ENCODE peak calls at places on chromosomes 3 and 15, in five cellular contexts. E is fibroblast of lung; M is GM12878; F is heart right ventricle; B is CD8-positive, alpha-beta T cell. A is an unnamed sample.

GRCh38 chr3:32435911-32436815 is 44.5 kb downstream of the CMTM7 start:
- DNase-seq in M (no peak), E (no peak), F (no peak), B (no peak), A (no peak)

GRCh38 chr3:45219694-45220093 is 6.4 kb downstream of the TMEM158 start:
- DNase-seq in B (no peak), F (no peak), M (no peak), E (no peak), A (no peak)

GRCh38 chr3:60948488-60948887 is 302.8 kb downstream of the FHIT start:
- DNase-seq in B (no peak), M (no peak), F (no peak), E (peak; percentile 13), A (no peak)

GRCh38 chr3:162332344-162332743 is 835.7 kb downstream of the OTOL1 start:
- DNase-seq in E (no peak), M (no peak), B (no peak), F (no peak), A (no peak)

GRCh38 chr3:56800373-56801150 is 1.2 kb downstream of the ARHGEF3 start:
- DNase-seq in M (no peak), F (no peak), E (peak; percentile 56), B (peak; percentile 31), A (peak; percentile 35)

GRCh38 chr15:77418341-77419049 is 1.4 kb downstream of the PEAK1 start:
- DNase-seq in F (no peak), B (no peak), E (peak; percentile 64), M (no peak), A (no peak)

GRCh38 chr3:188950006-188950405 is 221.8 kb upstream of the TPRG1 start:
- DNase-seq in F (no peak), B (no peak), M (no peak), E (no peak), A (no peak)

GRCh38 chr15:69548771-69549170 is 96.2 kb downstream of the RPLP1 start:
- DNase-seq in B (no peak), F (peak; percentile 57), E (peak; percentile 25), M (no peak), A (no peak)

GRCh38 chr3:16146015-16146730 is 28.3 kb upstream of the GALNT15 start:
- DNase-seq in E (no peak), F (no peak), B (no peak), M (peak; percentile 44), A (no peak)

GRCh38 chr3:94063497-94064119 is 747 bp downstream of the NSUN3 start:
- DNase-seq in B (no peak), M (no peak), F (no peak), E (peak; percentile 13), A (no peak)

GRCh38 chr3:30193625-30194044 is 412.8 kb upstream of the TGFBR2 start:
- DNase-seq in F (no peak), M (no peak), E (peak; percentile 12), B (no peak), A (no peak)

GRCh38 chr15:90557651-90558084 is 27.9 kb downstream of the CRTC3 start:
- DNase-seq in B (no peak), F (peak; percentile 92), M (no peak), E (peak; percentile 87), A (peak; percentile 78)

GRCh38 chr3:158522737-158523136 is 48.3 kb upstream of the MLF1 start:
- DNase-seq in B (no peak), F (no peak), M (no peak), E (peak; percentile 82), A (no peak)

GRCh38 chr3:57998366-57999283 is 9.6 kb upstream of the FLNB start:
- DNase-seq in M (no peak), F (peak; percentile 32), E (peak; percentile 88), B (no peak), A (no peak)

GRCh38 chr3:58565621-58566397 is 11.4 kb downstream of the FAM107A start:
- DNase-seq in F (no peak), E (no peak), B (no peak), M (no peak), A (no peak)

GRCh38 chr3:170471149-170471548 is 52.5 kb downstream of the CLDN11 start:
- DNase-seq in E (peak; percentile 34), F (no peak), B (no peak), M (no peak), A (no peak)

GRCh38 chr3:160134454-160134853 is 90.8 kb upstream of the C3orf80 start:
- DNase-seq in B (no peak), E (no peak), M (no peak), F (no peak), A (no peak)

GRCh38 chr3:177060492-177060891 is 136.8 kb downstream of the TBL1XR1 start:
- DNase-seq in F (no peak), B (no peak), M (no peak), E (no peak), A (no peak)

GRCh38 chr3:54198556-54198955 is 76.2 kb downstream of the CACNA2D3 start:
- DNase-seq in M (no peak), F (no peak), E (no peak), B (no peak), A (no peak)

GRCh38 chr3:126352476-126353454 is 4.4 kb downstream of the KLF15 start:
- DNase-seq in B (no peak), F (no peak), E (no peak), M (no peak), A (no peak)

GRCh38 chr3:17581421-17582080 is 160.9 kb downstream of the TBC1D5 start:
- DNase-seq in B (no peak), M (no peak), F (no peak), E (no peak), A (no peak)

GRCh38 chr3:159664011-159664410 is 324.6 kb upstream of the IL12A start:
- DNase-seq in F (no peak), M (no peak), B (no peak), E (no peak), A (no peak)

GRCh38 chr3:79314962-79315361 is 452.8 kb downstream of the ROBO1 start:
- DNase-seq in B (no peak), F (no peak), M (no peak), E (no peak), A (no peak)

GRCh38 chr3:151903501-151903991 is 30.1 kb downstream of the SUCNR1 start:
- DNase-seq in F (no peak), B (no peak), E (peak; percentile 93), M (no peak), A (no peak)

DNA sequence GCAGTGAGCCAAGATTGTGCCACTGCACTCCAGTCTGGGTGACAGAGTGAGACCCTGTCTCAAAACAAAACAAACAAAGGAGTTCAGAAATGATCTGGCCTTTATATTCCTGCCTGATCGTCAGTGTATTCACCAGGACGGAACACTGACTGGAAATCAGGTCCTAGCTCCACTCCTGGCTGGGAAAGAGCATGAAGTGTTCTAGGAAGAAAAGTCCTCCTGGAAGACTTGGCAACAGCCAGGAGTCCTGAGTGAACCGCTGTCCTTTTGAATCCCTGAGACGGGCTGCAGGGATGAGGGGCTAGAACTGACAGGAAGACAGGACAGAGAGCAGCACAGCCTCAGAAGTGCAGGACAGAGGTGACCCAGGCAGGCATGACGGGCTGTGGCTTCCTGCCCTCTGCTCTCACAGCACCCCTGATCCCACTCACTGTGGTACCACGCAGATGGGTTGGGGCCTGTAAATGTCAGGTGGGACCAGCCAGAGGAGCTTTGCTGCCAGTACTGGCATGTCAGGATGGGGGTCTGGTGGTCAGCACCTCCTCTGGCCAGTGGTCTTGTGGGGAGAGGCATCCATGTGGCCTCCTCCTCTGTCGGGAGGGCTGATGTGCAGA is 23.5 kb downstream of the FAN1 start:
- DNase-seq in B (no peak), F (no peak), E (no peak), M (no peak), A (no peak)
- H3K27ac ChIP-seq in B (no peak overlapping the region), F (no peak overlapping the region), E (no peak overlapping the region), M (no peak overlapping the region), A (peak overlapping the region; percentile 99)

GRCh38 chr3:14146381-14147062 is 21.7 kb downstream of the TMEM43 start:
- DNase-seq in M (no peak), E (no peak), F (no peak), B (no peak), A (no peak)
- H3K27ac ChIP-seq in M (no peak overlapping the region), E (peak overlapping the region; percentile 29), F (peak overlapping the region; percentile 87), B (no peak overlapping the region), A (no peak overlapping the region)

GRCh38 chr3:113658107-113658506 is 38.3 kb downstream of the USF3 start:
- DNase-seq in F (no peak), M (no peak), E (no peak), B (no peak), A (no peak)
- H3K27ac ChIP-seq in F (no peak overlapping the region), M (no peak overlapping the region), E (no peak overlapping the region), B (no peak overlapping the region), A (no peak overlapping the region)

GRCh38 chr3:127678611-127679533 is 6.1 kb downstream of the ABTB1 start:
- DNase-seq in E (no peak), F (no peak), M (no peak), B (no peak), A (no peak)
- H3K27ac ChIP-seq in E (no peak overlapping the region), F (no peak overlapping the region), M (no peak overlapping the region), B (no peak overlapping the region), A (no peak overlapping the region)

GRCh38 chr15:49718846-49719245 is 98.0 kb downstream of the DTWD1 start:
- DNase-seq in M (no peak), B (no peak), F (no peak), E (no peak), A (no peak)
- H3K27ac ChIP-seq in M (no peak overlapping the region), B (no peak overlapping the region), F (peak overlapping the region; percentile 52), E (no peak overlapping the region), A (no peak overlapping the region)

DNA sequence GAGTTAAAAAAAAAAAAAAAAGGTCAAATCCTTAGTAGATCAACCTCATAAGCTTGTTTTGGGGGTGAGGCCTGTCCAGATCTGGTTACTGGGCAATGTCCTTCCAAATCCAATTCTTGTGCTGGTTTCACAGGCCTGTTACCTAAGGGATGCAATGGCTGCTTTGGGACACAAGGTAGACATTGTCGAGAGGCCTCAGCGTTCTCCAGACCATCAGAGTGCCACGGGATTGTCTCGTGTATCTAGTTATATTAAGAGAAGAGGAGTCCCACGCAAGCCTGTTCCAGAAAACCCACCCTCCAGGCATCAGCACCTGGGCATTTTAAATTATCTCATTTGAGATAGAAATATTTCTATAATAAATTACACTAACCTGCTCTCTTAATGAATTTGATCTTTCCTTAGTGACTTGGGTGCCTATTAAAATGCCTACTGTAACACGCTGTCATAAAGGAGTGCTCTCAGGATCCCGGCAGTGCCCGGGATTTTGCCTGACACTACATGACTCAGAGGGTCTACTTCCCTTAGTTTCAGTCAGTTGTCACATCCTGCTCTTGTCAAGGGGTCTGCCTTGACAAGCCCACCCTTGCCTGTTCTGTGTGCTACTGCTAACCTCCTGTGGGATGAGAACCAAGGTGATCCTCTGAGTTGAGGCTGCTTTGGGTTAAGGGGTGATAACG is 116.0 kb downstream of the LIPC start:
- DNase-seq in M (no peak), F (no peak), E (no peak), B (no peak), A (no peak)
- H3K27ac ChIP-seq in M (no peak overlapping the region), F (peak overlapping the region; percentile 77), E (peak overlapping the region; percentile 18), B (no peak overlapping the region), A (no peak overlapping the region)

GRCh38 chr3:149087208-149087607 is 875 bp upstream of the HLTF start:
- DNase-seq in B (no peak), F (no peak), M (no peak), E (no peak), A (no peak)
- H3K27ac ChIP-seq in B (no peak overlapping the region), F (no peak overlapping the region), M (no peak overlapping the region), E (no peak overlapping the region), A (peak overlapping the region; percentile 30)